ENCODE peak calls at places on chromosomes 3 and 15, in nine cellular contexts. G is cardiac fibroblast, T is neural crest cell, Y is mucosa of descending colon, J is SK-N-SH, D is HFF-Myc, L is progenitor cell of endocrine pancreas, B is lung, V is fibroblast of pulmonary artery. X is an unnamed sample.

GRCh38 chr3:47912006-47912504 is 104.2 kb downstream of the MAP4 start:
- DNase-seq in J (no peak), Y (no peak), D (no peak), V (no peak), B (no peak), T (no peak), G (no peak), L (no peak), X (no peak)

GRCh38 chr15:66188464-66188863 is 65.1 kb downstream of the MEGF11 start:
- DNase-seq in G (no peak), T (no peak), J (no peak), D (no peak), Y (no peak), B (no peak), L (no peak), V (no peak), X (no peak)

GRCh38 chr3:37163262-37164020 is 10.9 kb downstream of the LRRFIP2 start:
- DNase-seq in T (no peak), V (peak; percentile 62), B (no peak), G (peak; percentile 50), D (peak; percentile 99), Y (no peak), L (no peak), J (peak; percentile 20), X (no peak)

GRCh38 chr3:99780749-99781148 is 36.9 kb upstream of the CMSS1 start:
- DNase-seq in Y (no peak), B (no peak), D (no peak), J (no peak), V (no peak), G (peak; percentile 20), L (no peak), T (no peak), X (no peak)

GRCh38 chr3:173939319-173939718 is 541.8 kb downstream of the NLGN1 start:
- DNase-seq in Y (no peak), J (no peak), V (no peak), T (no peak), B (no peak), L (no peak), D (no peak), G (no peak), X (no peak)

GRCh38 chr3:186142556-186142955 is 33.7 kb upstream of the ETV5 start:
- DNase-seq in Y (no peak), B (no peak), V (no peak), T (no peak), J (no peak), L (no peak), G (peak; percentile 1), D (no peak), X (no peak)

GRCh38 chr15:62297933-62298332 is 132.8 kb upstream of the C2CD4B start:
- DNase-seq in V (no peak), G (no peak), T (no peak), L (no peak), Y (no peak), J (no peak), B (no peak), D (no peak), X (no peak)

GRCh38 chr15:55434989-55435825 is 26.9 kb downstream of the PIERCE2 start:
- DNase-seq in G (peak; percentile 76), B (no peak), D (peak; percentile 31), V (peak; percentile 80), J (peak; percentile 68), Y (peak; percentile 25), L (no peak), T (no peak), X (no peak)

GRCh38 chr3:108099679-108100428 is 9.0 kb upstream of the CD47 start:
- DNase-seq in D (no peak), B (peak; percentile 48), V (no peak), Y (no peak), J (no peak), T (no peak), L (no peak), G (no peak), X (no peak)

GRCh38 chr3:197496746-197497125 is 59.0 kb downstream of the BDH1 start:
- DNase-seq in D (no peak), J (no peak), Y (no peak), G (no peak), V (no peak), T (no peak), L (no peak), B (no peak), X (no peak)

GRCh38 chr15:54304321-54304720 is 326.1 kb downstream of the UNC13C start:
- DNase-seq in B (no peak), J (no peak), Y (no peak), D (no peak), V (peak; percentile 43), T (no peak), L (no peak), G (no peak), X (no peak)

GRCh38 chr3:155890671-155891190 is 20.3 kb downstream of the GMPS start:
- DNase-seq in T (no peak), Y (no peak), V (peak; percentile 77), J (peak; percentile 17), D (no peak), G (peak; percentile 75), B (no peak), L (no peak), X (no peak)

GRCh38 chr15:89512631-89513030 is 16.2 kb upstream of the RHCG start:
- DNase-seq in G (no peak), L (no peak), T (no peak), D (no peak), B (no peak), Y (no peak), J (no peak), V (no peak), X (no peak)

GRCh38 chr15:27889258-27889657 is 209.9 kb downstream of the OCA2 start:
- DNase-seq in J (no peak), D (no peak), B (no peak), L (no peak), V (no peak), G (no peak), T (no peak), Y (no peak), X (no peak)

GRCh38 chr3:135166266-135166825 is 371.3 kb downstream of the EPHB1 start:
- DNase-seq in L (no peak), V (no peak), D (no peak), Y (no peak), T (no peak), B (no peak), G (no peak), J (no peak), X (no peak)

GRCh38 chr15:36960179-36960946 is 140.0 kb downstream of the MEIS2 start:
- DNase-seq in D (no peak), V (no peak), G (no peak), Y (no peak), T (no peak), L (no peak), J (no peak), B (no peak), X (no peak)

DNA sequence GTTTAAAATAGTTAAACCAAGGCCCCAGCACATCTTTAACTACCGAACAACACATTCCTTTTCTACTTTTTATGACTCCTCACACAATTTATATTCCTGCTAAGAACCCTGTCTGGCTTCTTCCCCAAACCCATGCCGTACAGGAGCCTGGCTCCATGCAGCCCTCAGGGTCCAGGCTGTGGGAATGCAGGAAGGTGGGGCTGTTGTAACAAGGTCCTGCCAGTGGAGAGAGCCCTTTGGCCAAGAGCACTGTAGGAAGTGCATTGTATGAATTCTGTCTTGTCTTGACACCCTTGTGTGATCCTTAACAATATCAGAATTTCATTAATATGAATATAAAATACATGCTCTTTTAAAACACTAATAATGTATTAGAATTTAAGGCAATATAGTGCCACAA is 563.8 kb downstream of the TBL1XR1 start:
- DNase-seq in L (no peak), J (no peak), G (no peak), D (no peak), Y (no peak), V (no peak), T (no peak), B (no peak), X (no peak)
- TF ChIP-seq CTCF in L (no peak), J (no peak), G (no peak), D (no peak), Y (no peak), V (no peak), T (no peak), B (no peak), X (no peak)

DNA sequence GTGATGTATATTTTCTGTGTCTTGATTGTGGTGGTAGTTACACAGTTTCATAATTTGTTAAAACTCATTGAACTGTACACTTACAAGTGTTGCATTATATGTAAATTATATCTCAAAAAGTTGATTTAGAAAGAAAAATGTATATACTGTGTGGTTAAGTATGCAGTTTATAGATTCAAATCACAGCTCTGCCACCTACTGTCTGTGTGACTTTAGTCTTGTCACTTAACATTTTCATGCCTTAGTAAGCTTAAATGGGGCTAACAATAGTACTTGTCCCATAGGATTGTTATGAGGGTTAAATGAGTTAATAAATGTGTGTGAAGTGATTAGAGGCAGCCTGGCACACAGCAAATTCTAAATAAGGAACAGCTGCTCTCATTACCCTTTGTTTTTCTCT is 120.9 kb upstream of the P2RY1 start:
- DNase-seq in J (no peak), G (no peak), D (no peak), Y (no peak), B (no peak), V (no peak), L (no peak), T (no peak), X (no peak)
- TF ChIP-seq CTCF in J (no peak), G (no peak), D (no peak), Y (no peak), B (no peak), V (no peak), L (no peak), T (no peak), X (no peak)

GRCh38 chr15:80662756-80663553 is 32.2 kb upstream of the ABHD17C start:
- DNase-seq in D (no peak), B (no peak), L (no peak), T (no peak), G (no peak), J (no peak), V (no peak), Y (no peak), X (no peak)

GRCh38 chr15:80665151-80665550 is 30.0 kb upstream of the ABHD17C start:
- DNase-seq in Y (no peak), D (no peak), G (no peak), V (no peak), T (no peak), L (no peak), J (no peak), B (no peak), X (no peak)

GRCh38 chr15:80659375-80659774 is 35.7 kb upstream of the ABHD17C start:
- DNase-seq in L (no peak), G (no peak), T (no peak), B (no peak), D (no peak), Y (no peak), V (no peak), J (no peak), X (no peak)

GRCh38 chr15:80662129-80662528 is 33.0 kb upstream of the ABHD17C start:
- DNase-seq in G (no peak), Y (no peak), L (no peak), T (no peak), V (no peak), B (no peak), D (no peak), J (no peak), X (no peak)

GRCh38 chr15:80660114-80660513 is 35.0 kb upstream of the ABHD17C start:
- DNase-seq in T (peak; percentile 32), G (peak; percentile 63), B (peak; percentile 41), Y (peak; percentile 80), J (peak; percentile 42), L (peak; percentile 17), D (no peak), V (peak; percentile 67), X (peak; percentile 40)
- TF ChIP-seq CTCF in T (peak; percentile 64), G (peak; percentile 44), B (peak; percentile 26), Y (no peak), J (peak; percentile 38), L (peak; percentile 65), D (peak; percentile 58), V (peak; percentile 70), X (peak; percentile 33)

GRCh38 chr3:172666181-172666872 is 44.5 kb downstream of the NCEH1 start:
- DNase-seq in V (peak; percentile 80), L (no peak), D (no peak), J (no peak), Y (no peak), G (no peak), T (no peak), B (no peak), X (no peak)
- TF ChIP-seq CTCF in V (peak; percentile 56), L (no peak), D (peak; percentile 2), J (peak; percentile 28), Y (no peak), G (peak; percentile 37), T (no peak), B (no peak), X (no peak)

X was measured in glutamatergic neuron.